ENCODE peak calls at places on chromosomes 4 and X, in ten cellular contexts. M is AG09309; T is effector memory CD4-positive, alpha-beta T cell; A is EL; C is HTR-8/SVneo; F is AG08396; O is heart left ventricle; Z is germinal center; N is amniotic stem cell; H is A549. W is an unnamed sample.

GRCh38 chrX:56803849-56804681 is 75.0 kb downstream of the NBDY start:
- DNase-seq in M (no peak), T (no peak), A (no peak), C (no peak), F (peak), O (no peak), Z (no peak), N (no peak), H (no peak), W (no peak)

GRCh38 chr4:11074581-11075241 is 354.0 kb downstream of the HS3ST1 start:
- DNase-seq in M (no peak), T (no peak), A (no peak), C (no peak), F (no peak), O (no peak), Z (no peak), N (no peak), H (no peak), W (no peak)

GRCh38 chr4:186934841-186935443 is 211.3 kb upstream of the FAT1 start:
- DNase-seq in M (no peak), T (no peak), A (peak), C (no peak), F (no peak), O (no peak), Z (no peak), N (no peak), H (no peak), W (no peak)

GRCh38 chr4:38396845-38397547 is 267.0 kb upstream of the KLF3 start:
- DNase-seq in M (no peak), T (no peak), A (no peak), C (no peak), F (no peak), O (peak), Z (no peak), N (no peak), H (no peak), W (no peak)

GRCh38 chrX:119784747-119785446 is 6.5 kb downstream of the RPL39 start:
- DNase-seq in M (no peak), T (peak), A (peak), C (no peak), F (peak), O (no peak), Z (peak), N (no peak), H (peak), W (peak)

GRCh38 chr4:114599231-114600065 is 841 bp downstream of the UGT8 start:
- DNase-seq in M (no peak), T (no peak), A (no peak), C (peak), F (peak), O (no peak), Z (peak), N (no peak), H (no peak), W (no peak)

GRCh38 chr4:138960175-138960710 is 55.3 kb upstream of the NOCT start:
- DNase-seq in M (no peak), T (no peak), A (no peak), C (no peak), F (no peak), O (no peak), Z (no peak), N (no peak), H (no peak), W (no peak)

GRCh38 chr4:40829586-40829985 is 79.8 kb downstream of the NSUN7 start:
- DNase-seq in M (no peak), T (no peak), A (no peak), C (no peak), F (no peak), O (no peak), Z (no peak), N (no peak), H (no peak), W (no peak)

GRCh38 chrX:1466971-1467561 is 14.4 kb upstream of the ASMTL start:
- DNase-seq in M (no peak), T (peak), A (no peak), C (no peak), F (no peak), O (no peak), Z (peak), N (no peak), H (no peak), W (no peak)

GRCh38 chrX:55907968-55908607 is 190.5 kb downstream of the RRAGB start:
- DNase-seq in M (no peak), T (no peak), A (peak), C (no peak), F (peak), O (peak), Z (peak), N (no peak), H (no peak), W (peak)

GRCh38 chr4:184745747-184746531 is 12.0 kb upstream of the CENPU start:
- DNase-seq in M (no peak), T (peak), A (peak), C (peak), F (peak), O (peak), Z (peak), N (peak), H (peak), W (peak)

GRCh38 chr4:97517948-97518347 is 625.3 kb downstream of the STPG2 start:
- DNase-seq in M (no peak), T (no peak), A (no peak), C (no peak), F (no peak), O (no peak), Z (no peak), N (no peak), H (no peak), W (no peak)

GRCh38 chr4:123418486-123418931 is 21.9 kb downstream of the SPRY1 start:
- DNase-seq in M (peak), T (no peak), A (peak), C (peak), F (peak), O (no peak), Z (no peak), N (peak), H (no peak), W (no peak)

GRCh38 chr4:148716361-148717063 is 274.3 kb upstream of the NR3C2 start:
- DNase-seq in M (no peak), T (no peak), A (no peak), C (no peak), F (peak), O (no peak), Z (no peak), N (no peak), H (no peak), W (no peak)

GRCh38 chrX:154734101-154734781 is 16.6 kb downstream of the GAB3 start:
- DNase-seq in M (no peak), T (no peak), A (peak), C (no peak), F (no peak), O (peak), Z (no peak), N (no peak), H (no peak), W (no peak)

GRCh38 chrX:110966839-110967238 is 129.2 kb upstream of the PAK3 start:
- DNase-seq in M (peak), T (no peak), A (no peak), C (no peak), F (no peak), O (no peak), Z (no peak), N (no peak), H (no peak), W (no peak)

GRCh38 chrX:153366878-153367538 is 33.1 kb downstream of the ZNF275 start:
- DNase-seq in M (no peak), T (no peak), A (no peak), C (no peak), F (no peak), O (no peak), Z (no peak), N (no peak), H (no peak), W (no peak)

GRCh38 chr4:51840791-51841190 is 2.2 kb upstream of the DCUN1D4 start:
- DNase-seq in M (no peak), T (no peak), A (peak), C (no peak), F (peak), O (no peak), Z (no peak), N (peak), H (no peak), W (no peak)

GRCh38 chr4:8107146-8107657 is 51.4 kb downstream of the ABLIM2 start:
- DNase-seq in M (no peak), T (no peak), A (no peak), C (no peak), F (no peak), O (no peak), Z (no peak), N (no peak), H (no peak), W (no peak)

GRCh38 chr4:37890501-37891220 is at the start of gene TBC1D1:
- DNase-seq in M (no peak), T (peak), A (peak), C (peak), F (peak), O (peak), Z (peak), N (no peak), H (no peak), W (peak)

GRCh38 chr4:95541094-95541493 is 7.7 kb downstream of the UNC5C start:
- DNase-seq in M (no peak), T (no peak), A (no peak), C (no peak), F (no peak), O (no peak), Z (no peak), N (no peak), H (no peak), W (no peak)

GRCh38 chr4:101140228-101140627 is 207.1 kb downstream of the PPP3CA start:
- DNase-seq in M (no peak), T (no peak), A (no peak), C (no peak), F (no peak), O (no peak), Z (no peak), N (no peak), H (no peak), W (no peak)

GRCh38 chr4:90582087-90582486 is 454.9 kb downstream of the CCSER1 start:
- DNase-seq in M (no peak), T (no peak), A (no peak), C (no peak), F (no peak), O (no peak), Z (no peak), N (no peak), H (no peak), W (no peak)

W was measured in T-helper 17 cell.